ENCODE peak calls at places on chromosomes 4 and X, in ten cellular contexts. W is activated CD4-positive, alpha-beta T cell treated with anti-CD3 and anti-CD28 coated beads for 48 hours; V is NCI-H1092; F is GM06990; P is AG08395; R is breast epithelium; E is NCI-H748 treated with DMSO at 0.1 percent for 48 hours; Q is EL; C is activated CD4-positive, alpha-beta memory T cell treated with anti-CD3 and anti-CD28 coated beads, Interleukin-2, amount 10 ng/mL, durations not matched to agents 7 days and 5 days; N is stimulated activated CD4-positive, alpha-beta T cell treated with anti-CD3 and anti-CD28 coated beads, TNF-alpha, amount 100 ng/mL, for 4 hours. S is an unnamed sample.

GRCh38 chr4:1632109-1633104 is 51.7 kb downstream of the FAM53A start:
- DNase-seq in W (no peak), V (no peak), F (no peak), P (no peak), R (no peak), E (no peak), Q (no peak), C (no peak), N (no peak), S (no peak)

GRCh38 chr4:24266014-24266413 is 318.3 kb downstream of the DHX15 start:
- DNase-seq in W (no peak), V (no peak), F (no peak), P (no peak), R (no peak), E (no peak), Q (no peak), C (no peak), N (no peak), S (no peak)

GRCh38 chr4:80452768-80453167 is 117.2 kb downstream of the CFAP299 start:
- DNase-seq in W (no peak), V (no peak), F (no peak), P (no peak), R (no peak), E (no peak), Q (no peak), C (no peak), N (no peak), S (no peak)

GRCh38 chrX:154010330-154011087 is 9.2 kb downstream of the IRAK1 start:
- DNase-seq in W (no peak), V (no peak), F (no peak), P (no peak), R (no peak), E (no peak), Q (no peak), C (no peak), N (no peak), S (no peak)

GRCh38 chr4:183987987-183988392 is 82.9 kb downstream of the STOX2 start:
- DNase-seq in W (no peak), V (no peak), F (no peak), P (peak; percentile 82), R (peak; percentile 81), E (peak; percentile 28), Q (peak; percentile 78), C (no peak), N (no peak), S (no peak)

GRCh38 chrX:154082396-154083133 is 15.0 kb downstream of the MECP2 start:
- DNase-seq in W (peak; percentile 22), V (no peak), F (no peak), P (peak; percentile 54), R (no peak), E (no peak), Q (peak; percentile 68), C (no peak), N (no peak), S (no peak)

GRCh38 chr4:168634276-168634802 is 137.5 kb downstream of the PALLD start:
- DNase-seq in W (no peak), V (no peak), F (no peak), P (peak; percentile 86), R (peak; percentile 35), E (no peak), Q (peak; percentile 100), C (peak; percentile 31), N (no peak), S (no peak)

GRCh38 chrX:150692837-150693781 is at the start of gene MTMR1:
- DNase-seq in W (peak; percentile 52), V (peak; percentile 31), F (peak; percentile 58), P (no peak), R (no peak), E (peak; percentile 19), Q (no peak), C (peak; percentile 57), N (no peak), S (peak; percentile 55)

GRCh38 chrX:143635915-143636314 is at the start of gene SLITRK4:
- DNase-seq in W (no peak), V (no peak), F (no peak), P (no peak), R (no peak), E (peak; percentile 16), Q (no peak), C (no peak), N (no peak), S (no peak)

GRCh38 chr4:86223472-86223871 is 136.4 kb downstream of the MAPK10 start:
- DNase-seq in W (peak; percentile 3), V (no peak), F (peak; percentile 9), P (peak; percentile 35), R (no peak), E (no peak), Q (peak; percentile 40), C (no peak), N (no peak), S (no peak)

GRCh38 chr4:5696341-5696740 is 12.0 kb downstream of the EVC2 start:
- DNase-seq in W (no peak), V (no peak), F (no peak), P (no peak), R (no peak), E (no peak), Q (no peak), C (no peak), N (no peak), S (no peak)

S was measured in T-helper 9 cell.